ENCODE peak calls at places on chromosome 4, in five cellular contexts. One of them, this sample, is unnamed.

GRCh38 chr4:155946486-155946885 is 7.2 kb downstream of the CTSO start:
- DNase-seq in islet precursor cell: no peak
- DNase-seq in M059J: peak
- DNase-seq in left kidney: no peak
- DNase-seq in Caki2: peak
- DNase-seq in this sample: peak

GRCh38 chr4:183098080-183098722 is 856 bp upstream of the WWC2 start:
- DNase-seq in islet precursor cell: peak
- DNase-seq in M059J: no peak
- DNase-seq in left kidney: peak
- DNase-seq in Caki2: no peak
- DNase-seq in this sample: no peak

GRCh38 chr4:87679449-87680169 is 29.5 kb downstream of the DMP1 start:
- DNase-seq in islet precursor cell: peak
- DNase-seq in M059J: peak
- DNase-seq in left kidney: peak
- DNase-seq in Caki2: peak
- DNase-seq in this sample: no peak

GRCh38 chr4:44493924-44494323 is 45.3 kb upstream of the KCTD8 start:
- DNase-seq in islet precursor cell: no peak
- DNase-seq in M059J: peak
- DNase-seq in left kidney: peak
- DNase-seq in Caki2: peak
- DNase-seq in this sample: peak

GRCh38 chr4:44661940-44662622 is 10.7 kb upstream of the YIPF7 start:
- DNase-seq in islet precursor cell: no peak
- DNase-seq in M059J: peak
- DNase-seq in left kidney: no peak
- DNase-seq in Caki2: no peak
- DNase-seq in this sample: no peak

GRCh38 chr4:9762823-9763475 is 18.5 kb upstream of the DRD5 start:
- DNase-seq in islet precursor cell: peak
- DNase-seq in M059J: peak
- DNase-seq in left kidney: peak
- DNase-seq in Caki2: peak
- DNase-seq in this sample: peak

GRCh38 chr4:22389240-22389871 is 126.5 kb downstream of the ADGRA3 start:
- DNase-seq in islet precursor cell: peak
- DNase-seq in M059J: peak
- DNase-seq in left kidney: peak
- DNase-seq in Caki2: peak
- DNase-seq in this sample: peak

GRCh38 chr4:25085621-25086020 is 54.9 kb upstream of the LGI2 start:
- DNase-seq in islet precursor cell: no peak
- DNase-seq in M059J: no peak
- DNase-seq in left kidney: no peak
- DNase-seq in Caki2: no peak
- DNase-seq in this sample: no peak

GRCh38 chr4:186472948-186473347 is 82.4 kb downstream of the MTNR1A start:
- DNase-seq in islet precursor cell: no peak
- DNase-seq in M059J: peak
- DNase-seq in left kidney: peak
- DNase-seq in Caki2: peak
- DNase-seq in this sample: peak

GRCh38 chr4:153318696-153319320 is 25.7 kb upstream of the MND1 start:
- DNase-seq in islet precursor cell: no peak
- DNase-seq in M059J: peak
- DNase-seq in left kidney: peak
- DNase-seq in Caki2: peak
- DNase-seq in this sample: peak

GRCh38 chr4:183300070-183300469 is 20.0 kb downstream of the CLDN22 start:
- DNase-seq in islet precursor cell: no peak
- DNase-seq in M059J: peak
- DNase-seq in left kidney: no peak
- DNase-seq in Caki2: no peak
- DNase-seq in this sample: no peak

This sample was measured in kidney glomerular epithelial cell.